ENCODE peak calls at places on chromosome 7, in seven cellular contexts. One of them, this sample, is unnamed.

GRCh38 chr7:2086229-2086628 is 146.5 kb downstream of the MAD1L1 start:
- DNase-seq in dermis microvascular lymphatic vessel endothelial cell: no peak
- DNase-seq in stimulated activated CD8-positive, alpha-beta memory T cell treated with anti-CD3 and anti-CD28 coated beads, Interleukin-7, amount 100 ng/mL, for 1 hour: no peak
- DNase-seq in pons: peak
- DNase-seq in GM19239: no peak
- DNase-seq in astrocyte: no peak
- DNase-seq in CD8-positive, alpha-beta T cell: no peak
- DNase-seq in this sample: no peak

GRCh38 chr7:43764807-43765491 is 6.5 kb downstream of the BLVRA start:
- DNase-seq in dermis microvascular lymphatic vessel endothelial cell: no peak
- DNase-seq in stimulated activated CD8-positive, alpha-beta memory T cell treated with anti-CD3 and anti-CD28 coated beads, Interleukin-7, amount 100 ng/mL, for 1 hour: no peak
- DNase-seq in pons: no peak
- DNase-seq in GM19239: no peak
- DNase-seq in astrocyte: peak
- DNase-seq in CD8-positive, alpha-beta T cell: no peak
- DNase-seq in this sample: no peak

GRCh38 chr7:21923663-21924062 is 22.0 kb downstream of the CDCA7L start:
- DNase-seq in dermis microvascular lymphatic vessel endothelial cell: peak
- DNase-seq in stimulated activated CD8-positive, alpha-beta memory T cell treated with anti-CD3 and anti-CD28 coated beads, Interleukin-7, amount 100 ng/mL, for 1 hour: no peak
- DNase-seq in pons: no peak
- DNase-seq in GM19239: no peak
- DNase-seq in astrocyte: peak
- DNase-seq in CD8-positive, alpha-beta T cell: no peak
- DNase-seq in this sample: peak

GRCh38 chr7:135964791-135965190 is 12.4 kb downstream of the MTPN start:
- DNase-seq in dermis microvascular lymphatic vessel endothelial cell: no peak
- DNase-seq in stimulated activated CD8-positive, alpha-beta memory T cell treated with anti-CD3 and anti-CD28 coated beads, Interleukin-7, amount 100 ng/mL, for 1 hour: no peak
- DNase-seq in pons: no peak
- DNase-seq in GM19239: no peak
- DNase-seq in astrocyte: no peak
- DNase-seq in CD8-positive, alpha-beta T cell: no peak
- DNase-seq in this sample: no peak

GRCh38 chr7:34158311-34158710 is 253.0 kb downstream of the BMPER start:
- DNase-seq in dermis microvascular lymphatic vessel endothelial cell: no peak
- DNase-seq in stimulated activated CD8-positive, alpha-beta memory T cell treated with anti-CD3 and anti-CD28 coated beads, Interleukin-7, amount 100 ng/mL, for 1 hour: no peak
- DNase-seq in pons: no peak
- DNase-seq in GM19239: no peak
- DNase-seq in astrocyte: no peak
- DNase-seq in CD8-positive, alpha-beta T cell: no peak
- DNase-seq in this sample: no peak

GRCh38 chr7:134741901-134742635 is 37.4 kb upstream of the CALD1 start:
- DNase-seq in dermis microvascular lymphatic vessel endothelial cell: peak
- DNase-seq in stimulated activated CD8-positive, alpha-beta memory T cell treated with anti-CD3 and anti-CD28 coated beads, Interleukin-7, amount 100 ng/mL, for 1 hour: no peak
- DNase-seq in pons: no peak
- DNase-seq in GM19239: no peak
- DNase-seq in astrocyte: peak
- DNase-seq in CD8-positive, alpha-beta T cell: no peak
- DNase-seq in this sample: peak

GRCh38 chr7:29202651-29203069 is 8.1 kb downstream of the CHN2 start:
- DNase-seq in dermis microvascular lymphatic vessel endothelial cell: no peak
- DNase-seq in stimulated activated CD8-positive, alpha-beta memory T cell treated with anti-CD3 and anti-CD28 coated beads, Interleukin-7, amount 100 ng/mL, for 1 hour: no peak
- DNase-seq in pons: peak
- DNase-seq in GM19239: no peak
- DNase-seq in astrocyte: no peak
- DNase-seq in CD8-positive, alpha-beta T cell: no peak
- DNase-seq in this sample: no peak

GRCh38 chr7:32937344-32938174 is 19.7 kb upstream of the FKBP9 start:
- DNase-seq in dermis microvascular lymphatic vessel endothelial cell: peak
- DNase-seq in stimulated activated CD8-positive, alpha-beta memory T cell treated with anti-CD3 and anti-CD28 coated beads, Interleukin-7, amount 100 ng/mL, for 1 hour: no peak
- DNase-seq in pons: peak
- DNase-seq in GM19239: no peak
- DNase-seq in astrocyte: peak
- DNase-seq in CD8-positive, alpha-beta T cell: no peak
- DNase-seq in this sample: no peak

This sample was measured in neural progenitor cell.